ENCODE peak calls at places on chromosomes 4 and X, in eight cellular contexts. One of them, this sample, is unnamed.

GRCh38 chr4:20254517-20255250 is 3.0 kb downstream of the SLIT2 start:
- DNase-seq in HepG2: no peak
- DNase-seq in IMR-90: peak; percentile 39
- DNase-seq in stomach: no peak
- DNase-seq in GM12878: no peak
- DNase-seq in esophagus squamous epithelium: no peak
- DNase-seq in right lobe of liver: no peak
- DNase-seq in body of pancreas: no peak
- DNase-seq in this sample: no peak

GRCh38 chr4:76377922-76378321 is 43.0 kb downstream of the CCDC158 start:
- DNase-seq in right lobe of liver: no peak
- DNase-seq in stomach: peak; percentile 56
- DNase-seq in HepG2: peak; percentile 44
- DNase-seq in GM12878: no peak
- DNase-seq in IMR-90: peak; percentile 61
- DNase-seq in body of pancreas: peak; percentile 40
- DNase-seq in esophagus squamous epithelium: no peak
- DNase-seq in this sample: no peak

GRCh38 chrX:77572322-77572721 is 125.1 kb downstream of the FGF16 start:
- DNase-seq in stomach: no peak
- DNase-seq in GM12878: no peak
- DNase-seq in esophagus squamous epithelium: no peak
- DNase-seq in IMR-90: peak; percentile 43
- DNase-seq in body of pancreas: no peak
- DNase-seq in HepG2: no peak
- DNase-seq in right lobe of liver: no peak
- DNase-seq in this sample: no peak

GRCh38 chr4:25030283-25031076 is at the start of gene LGI2:
- DNase-seq in IMR-90: no peak
- DNase-seq in stomach: peak; percentile 68
- DNase-seq in right lobe of liver: peak; percentile 46
- DNase-seq in HepG2: no peak
- DNase-seq in esophagus squamous epithelium: no peak
- DNase-seq in GM12878: no peak
- DNase-seq in body of pancreas: peak; percentile 50
- DNase-seq in this sample: no peak

GRCh38 chrX:11241720-11242119 is 51.5 kb upstream of the AMELX start:
- DNase-seq in stomach: no peak
- DNase-seq in right lobe of liver: no peak
- DNase-seq in GM12878: no peak
- DNase-seq in esophagus squamous epithelium: no peak
- DNase-seq in body of pancreas: no peak
- DNase-seq in IMR-90: no peak
- DNase-seq in HepG2: no peak
- DNase-seq in this sample: no peak

GRCh38 chrX:138890491-138890890 is 179.0 kb upstream of the FGF13 start:
- DNase-seq in IMR-90: no peak
- DNase-seq in HepG2: no peak
- DNase-seq in body of pancreas: no peak
- DNase-seq in stomach: no peak
- DNase-seq in esophagus squamous epithelium: no peak
- DNase-seq in right lobe of liver: no peak
- DNase-seq in GM12878: no peak
- DNase-seq in this sample: no peak

GRCh38 chr4:151223465-151223864 is 53.5 kb upstream of the PRSS48 start:
- DNase-seq in IMR-90: no peak
- DNase-seq in body of pancreas: no peak
- DNase-seq in esophagus squamous epithelium: no peak
- DNase-seq in GM12878: no peak
- DNase-seq in HepG2: no peak
- DNase-seq in stomach: no peak
- DNase-seq in right lobe of liver: no peak
- DNase-seq in this sample: no peak

GRCh38 chr4:146222313-146222712 is 8.0 kb downstream of the REELD1 start:
- DNase-seq in esophagus squamous epithelium: no peak
- DNase-seq in right lobe of liver: no peak
- DNase-seq in body of pancreas: no peak
- DNase-seq in IMR-90: peak; percentile 54
- DNase-seq in HepG2: no peak
- DNase-seq in GM12878: no peak
- DNase-seq in stomach: no peak
- DNase-seq in this sample: peak; percentile 41

GRCh38 chrX:20270557-20270880 is 3.8 kb upstream of the RPS6KA3 start:
- DNase-seq in esophagus squamous epithelium: no peak
- DNase-seq in GM12878: no peak
- DNase-seq in body of pancreas: no peak
- DNase-seq in IMR-90: peak; percentile 53
- DNase-seq in HepG2: peak; percentile 61
- DNase-seq in stomach: no peak
- DNase-seq in right lobe of liver: no peak
- DNase-seq in this sample: no peak

GRCh38 chr4:40562681-40563080 is 67.0 kb downstream of the RBM47 start:
- DNase-seq in IMR-90: no peak
- DNase-seq in stomach: no peak
- DNase-seq in GM12878: no peak
- DNase-seq in body of pancreas: no peak
- DNase-seq in HepG2: no peak
- DNase-seq in esophagus squamous epithelium: no peak
- DNase-seq in right lobe of liver: no peak
- DNase-seq in this sample: no peak

GRCh38 chr4:73477176-73477575 is 4.4 kb upstream of the AFM start:
- DNase-seq in stomach: no peak
- DNase-seq in body of pancreas: no peak
- DNase-seq in right lobe of liver: no peak
- DNase-seq in GM12878: no peak
- DNase-seq in IMR-90: no peak
- DNase-seq in HepG2: no peak
- DNase-seq in esophagus squamous epithelium: no peak
- DNase-seq in this sample: no peak

GRCh38 chr4:25308266-25308665 is 4.3 kb upstream of the ZCCHC4 start:
- DNase-seq in esophagus squamous epithelium: no peak
- DNase-seq in GM12878: no peak
- DNase-seq in body of pancreas: no peak
- DNase-seq in IMR-90: no peak
- DNase-seq in HepG2: no peak
- DNase-seq in stomach: no peak
- DNase-seq in right lobe of liver: no peak
- DNase-seq in this sample: no peak

GRCh38 chrX:13939741-13940597 is 89.7 kb downstream of the GEMIN8 start:
- DNase-seq in right lobe of liver: no peak
- DNase-seq in esophagus squamous epithelium: no peak
- DNase-seq in GM12878: no peak
- DNase-seq in IMR-90: no peak
- DNase-seq in body of pancreas: no peak
- DNase-seq in stomach: no peak
- DNase-seq in HepG2: no peak
- DNase-seq in this sample: no peak

GRCh38 chr4:110196206-110196870 is 2.1 kb downstream of the ELOVL6 start:
- DNase-seq in stomach: peak; percentile 45
- DNase-seq in right lobe of liver: peak; percentile 74
- DNase-seq in IMR-90: peak; percentile 32
- DNase-seq in body of pancreas: peak; percentile 43
- DNase-seq in HepG2: peak; percentile 41
- DNase-seq in GM12878: no peak
- DNase-seq in esophagus squamous epithelium: no peak
- DNase-seq in this sample: peak; percentile 13

GRCh38 chr4:155391932-155392331 is 15.2 kb upstream of the MAP9 start:
- DNase-seq in body of pancreas: no peak
- DNase-seq in right lobe of liver: no peak
- DNase-seq in HepG2: no peak
- DNase-seq in IMR-90: no peak
- DNase-seq in stomach: no peak
- DNase-seq in esophagus squamous epithelium: no peak
- DNase-seq in GM12878: no peak
- DNase-seq in this sample: no peak

GRCh38 chr4:151719935-151720334 is 40.9 kb downstream of the GATB start:
- DNase-seq in stomach: no peak
- DNase-seq in GM12878: no peak
- DNase-seq in right lobe of liver: no peak
- DNase-seq in body of pancreas: no peak
- DNase-seq in esophagus squamous epithelium: no peak
- DNase-seq in HepG2: no peak
- DNase-seq in IMR-90: no peak
- DNase-seq in this sample: no peak

GRCh38 chrX:20309796-20310195 is 43.1 kb upstream of the RPS6KA3 start:
- DNase-seq in HepG2: no peak
- DNase-seq in IMR-90: peak; percentile 73
- DNase-seq in esophagus squamous epithelium: no peak
- DNase-seq in GM12878: no peak
- DNase-seq in stomach: no peak
- DNase-seq in body of pancreas: no peak
- DNase-seq in right lobe of liver: no peak
- DNase-seq in this sample: no peak

GRCh38 chr4:108003964-108004630 is 14.4 kb downstream of the HADH start:
- DNase-seq in HepG2: no peak
- DNase-seq in stomach: no peak
- DNase-seq in IMR-90: no peak
- DNase-seq in GM12878: no peak
- DNase-seq in right lobe of liver: no peak
- DNase-seq in esophagus squamous epithelium: no peak
- DNase-seq in body of pancreas: no peak
- DNase-seq in this sample: no peak

GRCh38 chr4:52641853-52642563 is 17.1 kb downstream of the USP46 start:
- DNase-seq in GM12878: peak; percentile 67
- DNase-seq in HepG2: no peak
- DNase-seq in esophagus squamous epithelium: no peak
- DNase-seq in body of pancreas: no peak
- DNase-seq in IMR-90: peak; percentile 79
- DNase-seq in stomach: no peak
- DNase-seq in right lobe of liver: no peak
- DNase-seq in this sample: no peak

GRCh38 chr4:74433541-74434172 is 11.3 kb upstream of the AREG start:
- DNase-seq in body of pancreas: no peak
- DNase-seq in GM12878: no peak
- DNase-seq in esophagus squamous epithelium: no peak
- DNase-seq in right lobe of liver: no peak
- DNase-seq in stomach: no peak
- DNase-seq in HepG2: peak; percentile 69
- DNase-seq in IMR-90: no peak
- DNase-seq in this sample: no peak

GRCh38 chrX:38060331-38060878 is 54.1 kb downstream of the SYTL5 start:
- DNase-seq in stomach: no peak
- DNase-seq in GM12878: no peak
- DNase-seq in right lobe of liver: no peak
- DNase-seq in HepG2: no peak
- DNase-seq in IMR-90: no peak
- DNase-seq in esophagus squamous epithelium: no peak
- DNase-seq in body of pancreas: no peak
- DNase-seq in this sample: no peak

GRCh38 chrX:74804574-74804973 is 120.7 kb downstream of the NEXMIF start:
- DNase-seq in stomach: no peak
- DNase-seq in HepG2: no peak
- DNase-seq in esophagus squamous epithelium: no peak
- DNase-seq in IMR-90: no peak
- DNase-seq in body of pancreas: no peak
- DNase-seq in GM12878: no peak
- DNase-seq in right lobe of liver: no peak
- DNase-seq in this sample: no peak

GRCh38 chr4:4325321-4325720 is 35.3 kb downstream of the ZBTB49 start:
- DNase-seq in esophagus squamous epithelium: no peak
- DNase-seq in right lobe of liver: peak; percentile 8
- DNase-seq in stomach: no peak
- DNase-seq in IMR-90: no peak
- DNase-seq in GM12878: no peak
- DNase-seq in HepG2: peak; percentile 19
- DNase-seq in body of pancreas: no peak
- DNase-seq in this sample: no peak

GRCh38 chrX:115284877-115285276 is 4.6 kb upstream of the LUZP4 start:
- DNase-seq in GM12878: no peak
- DNase-seq in stomach: no peak
- DNase-seq in HepG2: no peak
- DNase-seq in right lobe of liver: no peak
- DNase-seq in esophagus squamous epithelium: no peak
- DNase-seq in IMR-90: no peak
- DNase-seq in body of pancreas: no peak
- DNase-seq in this sample: no peak

DNA sequence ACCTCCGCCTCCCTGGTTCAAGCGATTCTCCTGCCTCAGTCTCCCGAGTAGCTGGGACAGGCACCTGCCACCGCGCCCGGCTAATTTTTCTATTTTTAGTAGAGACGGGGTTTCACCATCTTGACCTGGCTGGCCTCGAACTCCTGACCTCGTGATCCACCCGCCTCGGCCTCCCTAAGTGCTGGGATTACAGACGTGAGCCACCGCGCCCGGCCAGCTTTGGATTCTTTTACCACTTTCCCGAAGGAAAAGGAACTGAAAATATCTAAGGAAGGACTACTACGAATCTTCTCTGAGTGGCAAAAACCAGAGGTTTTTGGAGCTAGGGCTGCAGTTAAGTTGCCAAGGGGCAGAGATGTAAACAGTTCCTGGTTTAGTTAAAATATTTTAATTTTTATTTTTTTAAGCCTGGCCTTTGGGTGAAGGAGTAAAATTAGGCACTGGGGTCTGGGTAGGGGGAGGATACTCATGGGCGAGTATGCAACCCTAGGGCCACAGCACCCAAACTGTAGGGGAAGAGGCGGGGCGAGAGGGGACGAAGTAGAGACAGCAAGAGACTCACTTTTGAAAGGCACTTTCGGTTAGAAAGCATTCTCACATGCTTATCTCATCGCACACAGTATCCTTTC is 525 bp upstream of the CISD2 start:
- DNase-seq in GM12878: no peak
- DNase-seq in HepG2: no peak
- DNase-seq in right lobe of liver: no peak
- DNase-seq in esophagus squamous epithelium: no peak
- DNase-seq in stomach: no peak
- DNase-seq in IMR-90: no peak
- DNase-seq in body of pancreas: peak; percentile 10
- DNase-seq in this sample: no peak
- TF ChIP-seq POLR2A in GM12878: no peak
- TF ChIP-seq POLR2A in HepG2: no peak
- TF ChIP-seq POLR2A in right lobe of liver: no peak
- TF ChIP-seq POLR2A in esophagus squamous epithelium: no peak
- TF ChIP-seq POLR2A in stomach: no peak
- TF ChIP-seq POLR2A in IMR-90: no peak
- TF ChIP-seq POLR2A in body of pancreas: no peak
- TF ChIP-seq POLR2A in this sample: no peak

GRCh38 chr4:128809477-128810330 is at the start of gene JADE1:
- DNase-seq in GM12878: no peak
- DNase-seq in body of pancreas: peak; percentile 96
- DNase-seq in stomach: peak; percentile 95
- DNase-seq in right lobe of liver: peak; percentile 93
- DNase-seq in esophagus squamous epithelium: peak; percentile 53
- DNase-seq in HepG2: peak; percentile 91
- DNase-seq in IMR-90: peak; percentile 95
- DNase-seq in this sample: peak; percentile 89
- TF ChIP-seq POLR2A in GM12878: peak; percentile 83
- TF ChIP-seq POLR2A in body of pancreas: peak; percentile 87
- TF ChIP-seq POLR2A in stomach: peak; percentile 34
- TF ChIP-seq POLR2A in right lobe of liver: peak; percentile 90
- TF ChIP-seq POLR2A in esophagus squamous epithelium: peak; percentile 64
- TF ChIP-seq POLR2A in HepG2: peak; percentile 45
- TF ChIP-seq POLR2A in IMR-90: peak; percentile 59
- TF ChIP-seq POLR2A in this sample: peak; percentile 18

GRCh38 chr4:138233313-138233712 is 8.8 kb downstream of the SLC7A11 start:
- DNase-seq in body of pancreas: no peak
- DNase-seq in right lobe of liver: no peak
- DNase-seq in stomach: no peak
- DNase-seq in IMR-90: no peak
- DNase-seq in esophagus squamous epithelium: no peak
- DNase-seq in HepG2: no peak
- DNase-seq in GM12878: no peak
- DNase-seq in this sample: no peak
- TF ChIP-seq POLR2A in body of pancreas: no peak
- TF ChIP-seq POLR2A in right lobe of liver: no peak
- TF ChIP-seq POLR2A in stomach: no peak
- TF ChIP-seq POLR2A in IMR-90: no peak
- TF ChIP-seq POLR2A in esophagus squamous epithelium: no peak
- TF ChIP-seq POLR2A in HepG2: no peak
- TF ChIP-seq POLR2A in GM12878: no peak
- TF ChIP-seq POLR2A in this sample: no peak

GRCh38 chrX:54044877-54045328 is 630 bp upstream of the PHF8 start:
- DNase-seq in HepG2: peak; percentile 84
- DNase-seq in IMR-90: no peak
- DNase-seq in GM12878: peak; percentile 4
- DNase-seq in right lobe of liver: no peak
- DNase-seq in esophagus squamous epithelium: no peak
- DNase-seq in body of pancreas: no peak
- DNase-seq in stomach: no peak
- DNase-seq in this sample: no peak
- TF ChIP-seq POLR2A in HepG2: peak; percentile 68
- TF ChIP-seq POLR2A in IMR-90: no peak
- TF ChIP-seq POLR2A in GM12878: peak; percentile 59
- TF ChIP-seq POLR2A in right lobe of liver: no peak
- TF ChIP-seq POLR2A in esophagus squamous epithelium: no peak
- TF ChIP-seq POLR2A in body of pancreas: no peak
- TF ChIP-seq POLR2A in stomach: no peak
- TF ChIP-seq POLR2A in this sample: no peak